ENCODE peak calls at places on chromosome 9, in four cellular contexts. One of them, this sample, is unnamed.

GRCh38 chr9:35553670-35554543 is 51.2 kb upstream of the TESK1 start:
- DNase-seq in A549: peak; percentile 85
- DNase-seq in HCT116: peak; percentile 37
- DNase-seq in H1: no peak
- DNase-seq in this sample: peak; percentile 8

GRCh38 chr9:137313956-137314560 is 12.0 kb upstream of the NRARP start:
- DNase-seq in A549: peak; percentile 20
- DNase-seq in HCT116: no peak
- DNase-seq in H1: no peak
- DNase-seq in this sample: no peak

GRCh38 chr9:109477269-109478203 is 20.6 kb downstream of the PTPN3 start:
- DNase-seq in A549: peak; percentile 87
- DNase-seq in HCT116: peak; percentile 74
- DNase-seq in H1: no peak
- DNase-seq in this sample: peak; percentile 24

GRCh38 chr9:71509054-71509453 is 259.3 kb downstream of the CEMIP2 start:
- DNase-seq in A549: peak; percentile 5
- DNase-seq in HCT116: no peak
- DNase-seq in H1: no peak
- DNase-seq in this sample: no peak

GRCh38 chr9:127505396-127506116 is 54.2 kb downstream of the LRSAM1 start:
- DNase-seq in A549: peak; percentile 60
- DNase-seq in HCT116: no peak
- DNase-seq in H1: no peak
- DNase-seq in this sample: no peak

GRCh38 chr9:87683751-87684626 is 41.9 kb upstream of the CTSL start:
- DNase-seq in A549: no peak
- DNase-seq in HCT116: no peak
- DNase-seq in H1: no peak
- DNase-seq in this sample: no peak

GRCh38 chr9:120921751-120922181 is 4.8 kb downstream of the TRAF1 start:
- DNase-seq in A549: no peak
- DNase-seq in HCT116: no peak
- DNase-seq in H1: no peak
- DNase-seq in this sample: no peak

GRCh38 chr9:85859751-85860150 is 81.2 kb upstream of the NAA35 start:
- DNase-seq in A549: no peak
- DNase-seq in HCT116: peak; percentile 19
- DNase-seq in H1: no peak
- DNase-seq in this sample: no peak

GRCh38 chr9:419571-420156 is 205.0 kb downstream of the DOCK8 start:
- DNase-seq in A549: peak; percentile 18
- DNase-seq in HCT116: no peak
- DNase-seq in H1: no peak
- DNase-seq in this sample: no peak

GRCh38 chr9:103991698-103992097 is 102.4 kb upstream of the SMC2 start:
- DNase-seq in A549: no peak
- DNase-seq in HCT116: no peak
- DNase-seq in H1: no peak
- DNase-seq in this sample: peak; percentile 5

GRCh38 chr9:87395804-87396458 is 101.7 kb upstream of the DAPK1 start:
- DNase-seq in A549: peak; percentile 87
- DNase-seq in HCT116: no peak
- DNase-seq in H1: no peak
- DNase-seq in this sample: no peak

GRCh38 chr9:98709968-98710965 is 1.5 kb upstream of the GABBR2 start:
- DNase-seq in A549: peak; percentile 32
- DNase-seq in HCT116: no peak
- DNase-seq in H1: no peak
- DNase-seq in this sample: no peak
- TF ChIP-seq MAX in A549: no peak
- TF ChIP-seq MAX in HCT116: no peak
- TF ChIP-seq MAX in H1: no peak
- TF ChIP-seq MAX in this sample: no peak

DNA sequence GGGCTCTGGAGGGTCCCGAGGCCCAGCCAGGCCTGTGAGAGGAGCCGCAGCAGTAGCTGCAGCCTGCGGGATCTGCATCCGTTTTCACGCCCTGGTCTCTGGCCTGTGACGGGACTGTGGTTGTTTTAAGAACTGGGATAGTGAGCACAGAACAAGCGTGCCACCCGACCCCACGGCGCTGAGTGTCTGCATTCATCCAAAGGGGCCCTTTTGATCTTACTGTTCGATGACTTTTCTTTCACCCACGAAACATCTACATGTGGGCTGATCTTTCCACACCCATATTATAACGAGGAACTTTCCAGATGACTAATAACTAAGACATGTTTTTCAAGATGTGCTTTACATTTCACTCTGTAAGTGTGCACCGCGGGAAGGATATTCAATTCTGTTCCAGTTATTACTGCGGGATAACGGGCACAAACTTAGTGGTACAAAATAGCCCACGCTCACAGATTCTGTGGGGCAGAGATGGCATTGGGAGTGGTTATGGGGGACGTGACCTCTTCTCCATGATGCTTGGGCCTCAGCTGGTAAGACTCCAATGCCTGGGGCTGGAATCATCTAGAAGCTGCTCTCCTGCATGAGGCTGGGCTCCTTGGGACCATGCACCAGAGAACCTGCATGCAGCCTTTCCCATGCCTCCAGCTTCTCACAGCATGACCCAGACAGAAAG is 165.0 kb downstream of the SYK start:
- DNase-seq in A549: no peak
- DNase-seq in HCT116: no peak
- DNase-seq in H1: no peak
- DNase-seq in this sample: no peak
- TF ChIP-seq MAX in A549: no peak
- TF ChIP-seq MAX in HCT116: no peak
- TF ChIP-seq MAX in H1: no peak
- TF ChIP-seq MAX in this sample: no peak

GRCh38 chr9:132288371-132288770 is 66.4 kb downstream of the SETX start:
- DNase-seq in A549: no peak
- DNase-seq in HCT116: no peak
- DNase-seq in H1: no peak
- DNase-seq in this sample: no peak
- TF ChIP-seq MAX in A549: no peak
- TF ChIP-seq MAX in HCT116: no peak
- TF ChIP-seq MAX in H1: no peak
- TF ChIP-seq MAX in this sample: no peak

DNA sequence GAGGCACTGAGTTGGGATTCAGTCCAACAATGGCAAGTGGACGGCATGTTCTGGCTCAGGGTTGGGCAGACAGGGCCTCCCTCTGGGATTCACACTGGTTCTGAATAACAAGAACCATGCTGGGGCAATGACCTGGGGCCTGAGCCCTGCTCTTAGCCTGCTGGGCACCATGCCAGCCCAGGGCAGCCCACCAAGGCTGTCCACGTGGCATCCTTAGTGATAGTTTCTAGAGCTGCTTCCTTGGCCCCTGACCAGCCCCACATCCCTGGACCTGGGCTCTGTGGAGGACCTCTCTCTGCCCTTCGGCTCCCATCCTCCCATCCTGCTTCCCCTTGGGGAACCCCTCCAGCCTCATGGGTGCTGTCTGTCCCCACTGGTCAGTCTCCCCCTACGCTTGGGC is 22.3 kb upstream of the OLFM1 start:
- DNase-seq in A549: no peak
- DNase-seq in HCT116: no peak
- DNase-seq in H1: no peak
- DNase-seq in this sample: no peak
- TF ChIP-seq MAX in A549: no peak
- TF ChIP-seq MAX in HCT116: no peak
- TF ChIP-seq MAX in H1: no peak
- TF ChIP-seq MAX in this sample: no peak

GRCh38 chr9:117555964-117556629 is 141.2 kb upstream of the ASTN2 start:
- DNase-seq in A549: peak; percentile 62
- DNase-seq in HCT116: no peak
- DNase-seq in H1: peak; percentile 27
- DNase-seq in this sample: peak; percentile 7
- TF ChIP-seq MAX in A549: no peak
- TF ChIP-seq MAX in HCT116: no peak
- TF ChIP-seq MAX in H1: no peak
- TF ChIP-seq MAX in this sample: no peak

GRCh38 chr9:129138476-129139232 is 27.4 kb downstream of the PTPA start:
- DNase-seq in A549: no peak
- DNase-seq in HCT116: no peak
- DNase-seq in H1: no peak
- DNase-seq in this sample: no peak
- TF ChIP-seq MAX in A549: no peak
- TF ChIP-seq MAX in HCT116: no peak
- TF ChIP-seq MAX in H1: no peak
- TF ChIP-seq MAX in this sample: no peak

GRCh38 chr9:95005276-95006141 is 279.0 kb downstream of the AOPEP start:
- DNase-seq in A549: peak; percentile 68
- DNase-seq in HCT116: no peak
- DNase-seq in H1: no peak
- DNase-seq in this sample: no peak
- TF ChIP-seq MAX in A549: no peak
- TF ChIP-seq MAX in HCT116: no peak
- TF ChIP-seq MAX in H1: no peak
- TF ChIP-seq MAX in this sample: no peak

This sample was measured in GM12878.